ENCODE peak calls at places on chromosomes 16 and 17, in four cellular contexts. One of them, this sample, is unnamed.

GRCh38 chr17:40722146-40722720 is 18.7 kb upstream of the KRT24 start:
- DNase-seq in anterior cingulate cortex: no peak
- DNase-seq in NCI-H460: no peak
- DNase-seq in Calu3: no peak
- DNase-seq in this sample: no peak

GRCh38 chr17:2213291-2213960 is 90.2 kb downstream of the SMG6 start:
- DNase-seq in anterior cingulate cortex: no peak
- DNase-seq in NCI-H460: no peak
- DNase-seq in Calu3: no peak
- DNase-seq in this sample: no peak

GRCh38 chr16:76899767-76900166 is 291.2 kb upstream of the MON1B start:
- DNase-seq in anterior cingulate cortex: no peak
- DNase-seq in NCI-H460: no peak
- DNase-seq in Calu3: no peak
- DNase-seq in this sample: no peak

GRCh38 chr17:57988301-57989010 is 402 bp upstream of the VEZF1 start:
- DNase-seq in anterior cingulate cortex: peak; percentile 53
- DNase-seq in NCI-H460: peak; percentile 46
- DNase-seq in Calu3: peak; percentile 55
- DNase-seq in this sample: peak; percentile 83

GRCh38 chr16:27401768-27402568 is at the start of gene IL21R:
- DNase-seq in anterior cingulate cortex: no peak
- DNase-seq in NCI-H460: no peak
- DNase-seq in Calu3: no peak
- DNase-seq in this sample: peak; percentile 25

GRCh38 chr17:81939881-81940385 is 2.8 kb upstream of the PYCR1 start:
- DNase-seq in anterior cingulate cortex: peak; percentile 65
- DNase-seq in NCI-H460: no peak
- DNase-seq in Calu3: no peak
- DNase-seq in this sample: no peak

GRCh38 chr17:38395090-38395489 is 33.2 kb upstream of the ARHGAP23 start:
- DNase-seq in anterior cingulate cortex: no peak
- DNase-seq in NCI-H460: no peak
- DNase-seq in Calu3: no peak
- DNase-seq in this sample: no peak

GRCh38 chr17:47703191-47703591 is 9.2 kb downstream of the TBKBP1 start:
- DNase-seq in anterior cingulate cortex: no peak
- DNase-seq in NCI-H460: no peak
- DNase-seq in Calu3: no peak
- DNase-seq in this sample: no peak

GRCh38 chr17:58352843-58353719 is 1.1 kb upstream of the SUPT4H1 start:
- DNase-seq in anterior cingulate cortex: no peak
- DNase-seq in NCI-H460: no peak
- DNase-seq in Calu3: no peak
- DNase-seq in this sample: peak; percentile 42

GRCh38 chr17:63189082-63189481 is 223.0 kb downstream of the TANC2 start:
- DNase-seq in anterior cingulate cortex: no peak
- DNase-seq in NCI-H460: no peak
- DNase-seq in Calu3: no peak
- DNase-seq in this sample: no peak

GRCh38 chr17:40536731-40537171 is 28.5 kb downstream of the CCR7 start:
- DNase-seq in anterior cingulate cortex: no peak
- DNase-seq in NCI-H460: no peak
- DNase-seq in Calu3: peak; percentile 68
- DNase-seq in this sample: no peak

GRCh38 chr17:19724501-19725420 is 8.4 kb upstream of the SLC47A2 start:
- DNase-seq in anterior cingulate cortex: no peak
- DNase-seq in NCI-H460: no peak
- DNase-seq in Calu3: peak; percentile 30
- DNase-seq in this sample: peak; percentile 71

GRCh38 chr17:55421179-55421934 is at the start of gene MMD:
- DNase-seq in anterior cingulate cortex: peak; percentile 43
- DNase-seq in NCI-H460: no peak
- DNase-seq in Calu3: no peak
- DNase-seq in this sample: peak; percentile 56

GRCh38 chr17:13544292-13544691 is 57.4 kb downstream of the HS3ST3A1 start:
- DNase-seq in anterior cingulate cortex: no peak
- DNase-seq in NCI-H460: no peak
- DNase-seq in Calu3: no peak
- DNase-seq in this sample: no peak

GRCh38 chr16:85168732-85169256 is 56.5 kb upstream of the CIBAR2 start:
- DNase-seq in anterior cingulate cortex: no peak
- DNase-seq in NCI-H460: no peak
- DNase-seq in Calu3: no peak
- DNase-seq in this sample: peak; percentile 59

GRCh38 chr16:71933913-71934696 is 38.8 kb downstream of the IST1 start:
- DNase-seq in anterior cingulate cortex: no peak
- DNase-seq in NCI-H460: no peak
- DNase-seq in Calu3: no peak
- DNase-seq in this sample: no peak

GRCh38 chr16:10081201-10081940 is 100.9 kb downstream of the GRIN2A start:
- DNase-seq in anterior cingulate cortex: no peak
- DNase-seq in NCI-H460: no peak
- DNase-seq in Calu3: no peak
- DNase-seq in this sample: no peak

GRCh38 chr16:62741692-62742091 is 705.5 kb upstream of the CDH8 start:
- DNase-seq in anterior cingulate cortex: no peak
- DNase-seq in NCI-H460: no peak
- DNase-seq in Calu3: no peak
- DNase-seq in this sample: no peak

GRCh38 chr17:66344473-66344872 is 42.1 kb downstream of the PRKCA start:
- DNase-seq in anterior cingulate cortex: no peak
- DNase-seq in NCI-H460: no peak
- DNase-seq in Calu3: no peak
- DNase-seq in this sample: no peak

GRCh38 chr16:12119562-12119961 is 143.0 kb downstream of the SNX29 start:
- DNase-seq in anterior cingulate cortex: no peak
- DNase-seq in NCI-H460: no peak
- DNase-seq in Calu3: no peak
- DNase-seq in this sample: no peak

GRCh38 chr16:2983706-2984136 is 3.5 kb upstream of the PKMYT1 start:
- DNase-seq in anterior cingulate cortex: peak; percentile 74
- DNase-seq in NCI-H460: peak; percentile 75
- DNase-seq in Calu3: peak; percentile 89
- DNase-seq in this sample: peak; percentile 89

GRCh38 chr17:17570207-17570797 is 21.2 kb downstream of the PEMT start:
- DNase-seq in anterior cingulate cortex: no peak
- DNase-seq in NCI-H460: peak; percentile 57
- DNase-seq in Calu3: peak; percentile 61
- DNase-seq in this sample: peak; percentile 65

GRCh38 chr16:9955677-9956076 is 226.6 kb downstream of the GRIN2A start:
- DNase-seq in anterior cingulate cortex: no peak
- DNase-seq in NCI-H460: no peak
- DNase-seq in Calu3: no peak
- DNase-seq in this sample: no peak

GRCh38 chr17:17127730-17128291 is 78.3 kb downstream of the PLD6 start:
- DNase-seq in anterior cingulate cortex: no peak
- DNase-seq in NCI-H460: no peak
- DNase-seq in Calu3: no peak
- DNase-seq in this sample: no peak

GRCh38 chr17:67386965-67387551 is 10.0 kb downstream of the PITPNC1 start:
- DNase-seq in anterior cingulate cortex: peak; percentile 6
- DNase-seq in NCI-H460: peak; percentile 65
- DNase-seq in Calu3: peak; percentile 78
- DNase-seq in this sample: no peak

GRCh38 chr16:55501549-55502322 is 7.1 kb upstream of the LPCAT2 start:
- DNase-seq in anterior cingulate cortex: no peak
- DNase-seq in NCI-H460: no peak
- DNase-seq in Calu3: peak; percentile 33
- DNase-seq in this sample: no peak

GRCh38 chr17:50579399-50579798 is 18.9 kb downstream of the CACNA1G start:
- DNase-seq in anterior cingulate cortex: no peak
- DNase-seq in NCI-H460: no peak
- DNase-seq in Calu3: no peak
- DNase-seq in this sample: no peak

GRCh38 chr16:73054732-73055481 is 7.0 kb upstream of the ZFHX3 start:
- DNase-seq in anterior cingulate cortex: no peak
- DNase-seq in NCI-H460: no peak
- DNase-seq in Calu3: no peak
- DNase-seq in this sample: peak; percentile 72

GRCh38 chr16:77359065-77359502 is 75.8 kb downstream of the ADAMTS18 start:
- DNase-seq in anterior cingulate cortex: no peak
- DNase-seq in NCI-H460: no peak
- DNase-seq in Calu3: peak; percentile 55
- DNase-seq in this sample: no peak

GRCh38 chr16:57462978-57463362 is 491 bp downstream of the POLR2C start:
- DNase-seq in anterior cingulate cortex: no peak
- DNase-seq in NCI-H460: no peak
- DNase-seq in Calu3: no peak
- DNase-seq in this sample: no peak

GRCh38 chr17:40510328-40510648 is 8.9 kb upstream of the TNS4 start:
- DNase-seq in anterior cingulate cortex: no peak
- DNase-seq in NCI-H460: no peak
- DNase-seq in Calu3: peak; percentile 88
- DNase-seq in this sample: no peak

GRCh38 chr17:37792787-37793186 is 47.9 kb upstream of the HNF1B start:
- DNase-seq in anterior cingulate cortex: no peak
- DNase-seq in NCI-H460: no peak
- DNase-seq in Calu3: no peak
- DNase-seq in this sample: no peak